ENCODE peak calls at places on chromosomes 2 and 18, in nine cellular contexts. One of them, this sample, is unnamed.

GRCh38 chr2:134372611-134373131 is 118.8 kb downstream of the MGAT5 start:
- DNase-seq in cardiac muscle cell: peak; percentile 66
- DNase-seq in amniotic epithelial cell: peak; percentile 97
- DNase-seq in A549: no peak
- DNase-seq in stimulated activated CD4-positive, alpha-beta T cell treated with anti-CD3 and anti-CD28 coated beads, Interleukin-15, amount 100 ng/mL, for 48 hours: no peak
- DNase-seq in PC-9: no peak
- DNase-seq in AML-193: no peak
- DNase-seq in skeletal muscle cell: peak; percentile 94
- DNase-seq in astrocyte of the spinal cord: peak; percentile 83
- DNase-seq in this sample: no peak

GRCh38 chr2:224650815-224651439 is 65.2 kb downstream of the CCDC195 start:
- DNase-seq in cardiac muscle cell: peak; percentile 69
- DNase-seq in AML-193: peak; percentile 40
- DNase-seq in PC-9: peak; percentile 43
- DNase-seq in amniotic epithelial cell: peak; percentile 41
- DNase-seq in stimulated activated CD4-positive, alpha-beta T cell treated with anti-CD3 and anti-CD28 coated beads, Interleukin-15, amount 100 ng/mL, for 48 hours: no peak
- DNase-seq in skeletal muscle cell: peak; percentile 4
- DNase-seq in astrocyte of the spinal cord: peak; percentile 57
- DNase-seq in A549: peak; percentile 29
- DNase-seq in this sample: peak; percentile 65

GRCh38 chr18:12334280-12335262 is 26.5 kb downstream of the TUBB6 start:
- DNase-seq in skeletal muscle cell: no peak
- DNase-seq in amniotic epithelial cell: no peak
- DNase-seq in A549: no peak
- DNase-seq in astrocyte of the spinal cord: no peak
- DNase-seq in stimulated activated CD4-positive, alpha-beta T cell treated with anti-CD3 and anti-CD28 coated beads, Interleukin-15, amount 100 ng/mL, for 48 hours: no peak
- DNase-seq in PC-9: no peak
- DNase-seq in cardiac muscle cell: no peak
- DNase-seq in AML-193: no peak
- DNase-seq in this sample: no peak

GRCh38 chr2:185318271-185318724 is 420.3 kb upstream of the FSIP2 start:
- DNase-seq in stimulated activated CD4-positive, alpha-beta T cell treated with anti-CD3 and anti-CD28 coated beads, Interleukin-15, amount 100 ng/mL, for 48 hours: no peak
- DNase-seq in cardiac muscle cell: no peak
- DNase-seq in skeletal muscle cell: no peak
- DNase-seq in AML-193: no peak
- DNase-seq in astrocyte of the spinal cord: no peak
- DNase-seq in PC-9: no peak
- DNase-seq in amniotic epithelial cell: peak; percentile 61
- DNase-seq in A549: no peak
- DNase-seq in this sample: no peak

GRCh38 chr18:35239314-35239713 is 1.5 kb upstream of the ZNF397 start:
- DNase-seq in skeletal muscle cell: no peak
- DNase-seq in cardiac muscle cell: no peak
- DNase-seq in A549: no peak
- DNase-seq in stimulated activated CD4-positive, alpha-beta T cell treated with anti-CD3 and anti-CD28 coated beads, Interleukin-15, amount 100 ng/mL, for 48 hours: no peak
- DNase-seq in astrocyte of the spinal cord: no peak
- DNase-seq in amniotic epithelial cell: no peak
- DNase-seq in PC-9: no peak
- DNase-seq in AML-193: no peak
- DNase-seq in this sample: no peak

GRCh38 chr2:71858056-71858455 is 289.6 kb downstream of the CYP26B1 start:
- DNase-seq in PC-9: no peak
- DNase-seq in cardiac muscle cell: no peak
- DNase-seq in AML-193: no peak
- DNase-seq in skeletal muscle cell: no peak
- DNase-seq in A549: no peak
- DNase-seq in astrocyte of the spinal cord: no peak
- DNase-seq in amniotic epithelial cell: no peak
- DNase-seq in stimulated activated CD4-positive, alpha-beta T cell treated with anti-CD3 and anti-CD28 coated beads, Interleukin-15, amount 100 ng/mL, for 48 hours: no peak
- DNase-seq in this sample: no peak

GRCh38 chr2:189559579-189560272 is 20.9 kb downstream of the SLC40A1 start:
- DNase-seq in amniotic epithelial cell: peak; percentile 42
- DNase-seq in stimulated activated CD4-positive, alpha-beta T cell treated with anti-CD3 and anti-CD28 coated beads, Interleukin-15, amount 100 ng/mL, for 48 hours: no peak
- DNase-seq in AML-193: no peak
- DNase-seq in cardiac muscle cell: peak; percentile 43
- DNase-seq in PC-9: no peak
- DNase-seq in A549: no peak
- DNase-seq in skeletal muscle cell: no peak
- DNase-seq in astrocyte of the spinal cord: no peak
- DNase-seq in this sample: no peak

GRCh38 chr2:237573721-237574415 is 7.5 kb downstream of the PRLH start:
- DNase-seq in cardiac muscle cell: no peak
- DNase-seq in skeletal muscle cell: no peak
- DNase-seq in A549: no peak
- DNase-seq in PC-9: no peak
- DNase-seq in AML-193: no peak
- DNase-seq in astrocyte of the spinal cord: no peak
- DNase-seq in stimulated activated CD4-positive, alpha-beta T cell treated with anti-CD3 and anti-CD28 coated beads, Interleukin-15, amount 100 ng/mL, for 48 hours: no peak
- DNase-seq in amniotic epithelial cell: no peak
- DNase-seq in this sample: no peak

GRCh38 chr2:38935568-38936172 is 46.0 kb downstream of the ARHGEF33 start:
- DNase-seq in A549: no peak
- DNase-seq in PC-9: no peak
- DNase-seq in stimulated activated CD4-positive, alpha-beta T cell treated with anti-CD3 and anti-CD28 coated beads, Interleukin-15, amount 100 ng/mL, for 48 hours: no peak
- DNase-seq in cardiac muscle cell: peak; percentile 27
- DNase-seq in amniotic epithelial cell: peak; percentile 74
- DNase-seq in skeletal muscle cell: no peak
- DNase-seq in astrocyte of the spinal cord: peak; percentile 49
- DNase-seq in AML-193: no peak
- DNase-seq in this sample: peak; percentile 33

GRCh38 chr2:99101697-99102096 is 39.8 kb upstream of the C2orf15 start:
- DNase-seq in AML-193: peak; percentile 82
- DNase-seq in A549: no peak
- DNase-seq in amniotic epithelial cell: peak; percentile 13
- DNase-seq in astrocyte of the spinal cord: peak; percentile 12
- DNase-seq in cardiac muscle cell: peak; percentile 49
- DNase-seq in stimulated activated CD4-positive, alpha-beta T cell treated with anti-CD3 and anti-CD28 coated beads, Interleukin-15, amount 100 ng/mL, for 48 hours: no peak
- DNase-seq in PC-9: no peak
- DNase-seq in skeletal muscle cell: peak; percentile 8
- DNase-seq in this sample: peak; percentile 57

GRCh38 chr2:105895995-105896764 is 151.5 kb downstream of the NCK2 start:
- DNase-seq in astrocyte of the spinal cord: no peak
- DNase-seq in A549: no peak
- DNase-seq in PC-9: no peak
- DNase-seq in amniotic epithelial cell: no peak
- DNase-seq in skeletal muscle cell: no peak
- DNase-seq in cardiac muscle cell: no peak
- DNase-seq in AML-193: no peak
- DNase-seq in stimulated activated CD4-positive, alpha-beta T cell treated with anti-CD3 and anti-CD28 coated beads, Interleukin-15, amount 100 ng/mL, for 48 hours: no peak
- DNase-seq in this sample: no peak

GRCh38 chr2:132991464-132992045 is 321.6 kb upstream of the LYPD1 start:
- DNase-seq in skeletal muscle cell: no peak
- DNase-seq in stimulated activated CD4-positive, alpha-beta T cell treated with anti-CD3 and anti-CD28 coated beads, Interleukin-15, amount 100 ng/mL, for 48 hours: no peak
- DNase-seq in PC-9: no peak
- DNase-seq in AML-193: no peak
- DNase-seq in A549: no peak
- DNase-seq in astrocyte of the spinal cord: no peak
- DNase-seq in amniotic epithelial cell: peak; percentile 2
- DNase-seq in cardiac muscle cell: no peak
- DNase-seq in this sample: no peak

GRCh38 chr2:27008678-27009077 is 24.1 kb upstream of the TMEM214 start:
- DNase-seq in skeletal muscle cell: no peak
- DNase-seq in amniotic epithelial cell: no peak
- DNase-seq in A549: no peak
- DNase-seq in astrocyte of the spinal cord: no peak
- DNase-seq in cardiac muscle cell: no peak
- DNase-seq in stimulated activated CD4-positive, alpha-beta T cell treated with anti-CD3 and anti-CD28 coated beads, Interleukin-15, amount 100 ng/mL, for 48 hours: no peak
- DNase-seq in AML-193: no peak
- DNase-seq in PC-9: no peak
- DNase-seq in this sample: no peak

GRCh38 chr2:27182346-27182745 is 29.5 kb upstream of the ATRAID start:
- DNase-seq in skeletal muscle cell: peak; percentile 43
- DNase-seq in AML-193: no peak
- DNase-seq in astrocyte of the spinal cord: peak; percentile 57
- DNase-seq in PC-9: no peak
- DNase-seq in stimulated activated CD4-positive, alpha-beta T cell treated with anti-CD3 and anti-CD28 coated beads, Interleukin-15, amount 100 ng/mL, for 48 hours: no peak
- DNase-seq in amniotic epithelial cell: peak; percentile 23
- DNase-seq in A549: no peak
- DNase-seq in cardiac muscle cell: peak; percentile 25
- DNase-seq in this sample: no peak

This sample was measured in ACHN.